ENCODE peak calls at places on chromosomes 2 and 18, in eight cellular contexts. One of them, this sample, is unnamed.
A peak's percentile ranks its signal among the peaks of the same experiment; 100 is the strongest.

GRCh38 chr2:55781542-55781941 is 87.9 kb upstream of the PNPT1 start:
- DNase-seq in DMS153: no peak
- DNase-seq in left ventricle myocardium superior: no peak
- DNase-seq in GM03348: no peak
- DNase-seq in CD8-positive, alpha-beta memory T cell: no peak
- DNase-seq in T-helper 9 cell: no peak
- DNase-seq in NCI-H1092: no peak
- DNase-seq in T follicular helper cell: no peak
- DNase-seq in this sample: no peak

GRCh38 chr18:10169064-10169562 is 255.3 kb downstream of the VAPA start:
- DNase-seq in DMS153: peak; percentile 50
- DNase-seq in left ventricle myocardium superior: no peak
- DNase-seq in GM03348: no peak
- DNase-seq in CD8-positive, alpha-beta memory T cell: no peak
- DNase-seq in T-helper 9 cell: no peak
- DNase-seq in NCI-H1092: peak; percentile 8
- DNase-seq in T follicular helper cell: no peak
- DNase-seq in this sample: no peak

GRCh38 chr2:196204991-196205766 is 33.8 kb upstream of the STK17B start:
- DNase-seq in DMS153: no peak
- DNase-seq in left ventricle myocardium superior: no peak
- DNase-seq in GM03348: no peak
- DNase-seq in CD8-positive, alpha-beta memory T cell: no peak
- DNase-seq in T-helper 9 cell: no peak
- DNase-seq in NCI-H1092: no peak
- DNase-seq in T follicular helper cell: no peak
- DNase-seq in this sample: no peak

GRCh38 chr2:176662771-176663170 is 393.5 kb downstream of the MTX2 start:
- DNase-seq in DMS153: no peak
- DNase-seq in left ventricle myocardium superior: no peak
- DNase-seq in GM03348: no peak
- DNase-seq in CD8-positive, alpha-beta memory T cell: no peak
- DNase-seq in T-helper 9 cell: no peak
- DNase-seq in NCI-H1092: no peak
- DNase-seq in T follicular helper cell: no peak
- DNase-seq in this sample: no peak

GRCh38 chr2:239275037-239275685 is 125.7 kb downstream of the HDAC4 start:
- DNase-seq in DMS153: peak; percentile 73
- DNase-seq in left ventricle myocardium superior: peak; percentile 86
- DNase-seq in GM03348: peak; percentile 91
- DNase-seq in CD8-positive, alpha-beta memory T cell: peak; percentile 92
- DNase-seq in T-helper 9 cell: peak; percentile 67
- DNase-seq in NCI-H1092: no peak
- DNase-seq in T follicular helper cell: peak; percentile 80
- DNase-seq in this sample: peak; percentile 80

GRCh38 chr2:219722276-219722883 is 95.0 kb downstream of the SLC4A3 start:
- DNase-seq in DMS153: no peak
- DNase-seq in left ventricle myocardium superior: no peak
- DNase-seq in GM03348: no peak
- DNase-seq in CD8-positive, alpha-beta memory T cell: no peak
- DNase-seq in T-helper 9 cell: no peak
- DNase-seq in NCI-H1092: no peak
- DNase-seq in T follicular helper cell: no peak
- DNase-seq in this sample: no peak

GRCh38 chr2:71813801-71814470 is 333.7 kb downstream of the CYP26B1 start:
- DNase-seq in DMS153: no peak
- DNase-seq in left ventricle myocardium superior: no peak
- DNase-seq in GM03348: no peak
- DNase-seq in CD8-positive, alpha-beta memory T cell: no peak
- DNase-seq in T-helper 9 cell: no peak
- DNase-seq in NCI-H1092: no peak
- DNase-seq in T follicular helper cell: no peak
- DNase-seq in this sample: no peak

GRCh38 chr18:29041976-29042375 is 865.0 kb upstream of the CDH2 start:
- DNase-seq in DMS153: no peak
- DNase-seq in left ventricle myocardium superior: no peak
- DNase-seq in GM03348: no peak
- DNase-seq in CD8-positive, alpha-beta memory T cell: no peak
- DNase-seq in T-helper 9 cell: no peak
- DNase-seq in NCI-H1092: no peak
- DNase-seq in T follicular helper cell: no peak
- DNase-seq in this sample: no peak

GRCh38 chr18:53796042-53796729 is 428.3 kb downstream of the MBD2 start:
- DNase-seq in DMS153: no peak
- DNase-seq in left ventricle myocardium superior: peak; percentile 19
- DNase-seq in GM03348: peak; percentile 79
- DNase-seq in CD8-positive, alpha-beta memory T cell: no peak
- DNase-seq in T-helper 9 cell: no peak
- DNase-seq in NCI-H1092: no peak
- DNase-seq in T follicular helper cell: no peak
- DNase-seq in this sample: no peak

GRCh38 chr2:191171708-191172355 is 21.0 kb upstream of the STAT4 start:
- DNase-seq in DMS153: no peak
- DNase-seq in left ventricle myocardium superior: no peak
- DNase-seq in GM03348: peak; percentile 75
- DNase-seq in CD8-positive, alpha-beta memory T cell: no peak
- DNase-seq in T-helper 9 cell: no peak
- DNase-seq in NCI-H1092: no peak
- DNase-seq in T follicular helper cell: no peak
- DNase-seq in this sample: no peak

GRCh38 chr2:102033028-102033749 is 41.4 kb downstream of the IL1R2 start:
- DNase-seq in DMS153: no peak
- DNase-seq in left ventricle myocardium superior: peak; percentile 52
- DNase-seq in GM03348: peak; percentile 72
- DNase-seq in CD8-positive, alpha-beta memory T cell: no peak
- DNase-seq in T-helper 9 cell: no peak
- DNase-seq in NCI-H1092: no peak
- DNase-seq in T follicular helper cell: no peak
- DNase-seq in this sample: no peak